ENCODE peak calls at places on chromosome 5, in ten cellular contexts. V is stimulated activated CD8-positive, alpha-beta memory T cell treated with anti-CD3 and anti-CD28 coated beads, Interleukin-12 subunit alpha, Interleukin-12 subunit beta, amount 100 ng/mL, for 4 hours; R is GM06990; G is RCC 7860; K is nucleus accumbens; P is MV-4-11; L is endothelial cell of umbilical vein; X is activated naive CD4-positive, alpha-beta T cell treated with Interleukin-2 at 50 U/mL for 16 hours; B is GM03348; O is activated T-cell treated with anti-CD3 and anti-CD28 coated beads, Interleukin-2, amount 50 U/mL, for 48 hours. S is an unnamed sample.

GRCh38 chr5:20370061-20370460 is 382.1 kb upstream of the CDH18 start:
- DNase-seq in X (no peak), B (no peak), L (no peak), G (no peak), V (no peak), K (no peak), R (no peak), O (no peak), P (no peak), S (no peak)

GRCh38 chr5:170307575-170308465 is 10.2 kb upstream of the LCP2 start:
- DNase-seq in G (peak), V (no peak), X (no peak), K (no peak), O (no peak), P (peak), L (peak), B (no peak), R (no peak), S (no peak)

GRCh38 chr5:21663082-21663481 is 1190.1 kb downstream of the CDH12 start:
- DNase-seq in O (no peak), R (no peak), K (no peak), G (no peak), V (no peak), L (no peak), P (no peak), X (no peak), B (no peak), S (no peak)

GRCh38 chr5:62143268-62144229 is 162.5 kb upstream of the KIF2A start:
- DNase-seq in B (peak), L (peak), R (no peak), K (no peak), V (no peak), P (peak), O (no peak), X (no peak), G (no peak), S (no peak)

GRCh38 chr5:317086-317811 is 4.3 kb upstream of the AHRR start:
- DNase-seq in G (no peak), K (no peak), B (peak), X (peak), P (peak), O (peak), R (peak), L (peak), V (peak), S (peak)

GRCh38 chr5:36482812-36483211 is 123.6 kb upstream of the SLC1A3 start:
- DNase-seq in K (no peak), L (no peak), P (no peak), X (no peak), G (no peak), V (no peak), O (no peak), R (no peak), B (no peak), S (no peak)

GRCh38 chr5:155008669-155009068 is 4.9 kb upstream of the KIF4B start:
- DNase-seq in L (peak), G (no peak), R (no peak), B (no peak), K (no peak), P (no peak), X (no peak), O (no peak), V (no peak), S (no peak)

GRCh38 chr5:152688561-152689274 is 283.6 kb upstream of the NMUR2 start:
- DNase-seq in V (no peak), L (no peak), R (no peak), G (peak), B (peak), O (no peak), X (no peak), K (peak), P (no peak), S (no peak)

GRCh38 chr5:178793156-178793555 is 62.7 kb upstream of the ZNF354A start:
- DNase-seq in K (no peak), P (no peak), O (peak), B (no peak), L (no peak), R (no peak), G (no peak), V (no peak), X (no peak), S (no peak)

GRCh38 chr5:134490255-134490924 is 35.1 kb upstream of the JADE2 start:
- DNase-seq in P (no peak), G (no peak), L (no peak), K (no peak), O (no peak), B (no peak), X (no peak), R (no peak), V (no peak), S (no peak)

GRCh38 chr5:77064040-77064439 is 23.0 kb downstream of the ZBED3 start:
- DNase-seq in L (no peak), P (no peak), G (no peak), V (no peak), R (no peak), X (no peak), B (no peak), O (no peak), K (no peak), S (no peak)

GRCh38 chr5:176803943-176804498 is 6.3 kb upstream of the UNC5A start:
- DNase-seq in V (no peak), L (peak), R (no peak), B (no peak), G (no peak), X (no peak), P (no peak), K (no peak), O (no peak), S (no peak)

GRCh38 chr5:134902071-134902801 is 2.7 kb upstream of the PCBD2 start:
- DNase-seq in X (no peak), P (peak), L (peak), K (no peak), G (no peak), B (no peak), O (no peak), V (no peak), R (peak), S (no peak)

GRCh38 chr5:149550267-149550582 is 1.0 kb downstream of the CSNK1A1 start:
- DNase-seq in V (no peak), X (no peak), G (peak), L (peak), P (peak), R (no peak), K (no peak), O (no peak), B (peak), S (no peak)

GRCh38 chr5:167294861-167295685 is 996.4 kb upstream of the WWC1 start:
- DNase-seq in K (no peak), V (no peak), R (no peak), B (peak), G (peak), L (peak), X (no peak), P (peak), O (no peak), S (no peak)

GRCh38 chr5:119439140-119439625 is 13.1 kb upstream of the HSD17B4 start:
- DNase-seq in K (no peak), B (no peak), P (no peak), L (no peak), X (no peak), R (no peak), O (no peak), G (no peak), V (no peak), S (no peak)

GRCh38 chr5:74556631-74557595 is 83.6 kb downstream of the ENC1 start:
- DNase-seq in X (no peak), V (no peak), O (no peak), G (no peak), R (no peak), K (no peak), P (no peak), B (peak), L (no peak), S (no peak)

GRCh38 chr5:90020575-90021535 is 388.7 kb downstream of the CETN3 start:
- DNase-seq in B (peak), X (no peak), V (no peak), O (no peak), L (peak), K (no peak), R (peak), P (peak), G (peak), S (no peak)

GRCh38 chr5:137365126-137365865 is 133.8 kb downstream of the SPOCK1 start:
- DNase-seq in L (peak), G (no peak), O (no peak), R (no peak), K (no peak), P (no peak), V (no peak), X (no peak), B (peak), S (no peak)

GRCh38 chr5:154101184-154101583 is 62.4 kb downstream of the MFAP3 start:
- DNase-seq in P (no peak), O (no peak), G (no peak), L (no peak), B (no peak), V (no peak), X (no peak), K (no peak), R (no peak), S (no peak)

GRCh38 chr5:135448796-135449507 is 1.8 kb upstream of the DCANP1 start:
- DNase-seq in P (peak), V (no peak), R (no peak), B (peak), G (no peak), O (no peak), L (no peak), K (no peak), X (no peak), S (no peak)

GRCh38 chr5:81922790-81923398 is 48.9 kb upstream of the ATG10 start:
- DNase-seq in X (no peak), R (peak), B (no peak), O (no peak), V (no peak), L (no peak), G (no peak), K (no peak), P (no peak), S (no peak)

GRCh38 chr5:20231040-20231439 is 243.0 kb upstream of the CDH18 start:
- DNase-seq in K (no peak), P (no peak), L (no peak), V (no peak), B (no peak), R (no peak), X (no peak), O (no peak), G (no peak), S (no peak)

GRCh38 chr5:40619406-40619805 is 60.3 kb upstream of the PTGER4 start:
- DNase-seq in O (no peak), R (no peak), L (no peak), G (peak), P (no peak), X (no peak), B (no peak), V (no peak), K (no peak), S (no peak)

GRCh38 chr5:1723476-1723875 is 76.2 kb downstream of the MRPL36 start:
- DNase-seq in R (no peak), X (no peak), O (no peak), K (no peak), B (no peak), G (no peak), P (no peak), V (no peak), L (no peak), S (no peak)

GRCh38 chr5:143041-143440 is 48.3 kb upstream of the LRRC14B start:
- DNase-seq in X (no peak), O (no peak), L (no peak), K (no peak), G (no peak), V (no peak), R (no peak), B (peak), P (no peak), S (no peak)

GRCh38 chr5:14250094-14250777 is 107.1 kb downstream of the TRIO start:
- DNase-seq in O (no peak), B (peak), X (no peak), R (peak), P (no peak), L (no peak), V (no peak), K (peak), G (peak), S (no peak)

GRCh38 chr5:137572042-137572695 is 73.0 kb upstream of the SPOCK1 start:
- DNase-seq in B (peak), X (no peak), R (no peak), L (no peak), O (no peak), K (no peak), G (no peak), P (no peak), V (no peak), S (no peak)

GRCh38 chr5:104573979-104574709 is 1011.6 kb upstream of the NUDT12 start:
- DNase-seq in O (no peak), L (no peak), P (no peak), V (no peak), G (no peak), R (no peak), X (no peak), B (no peak), K (no peak), S (no peak)

GRCh38 chr5:133290669-133291235 is 238.9 kb downstream of the HSPA4 start:
- DNase-seq in V (no peak), O (no peak), K (peak), P (no peak), B (no peak), R (no peak), L (no peak), X (no peak), G (no peak), S (no peak)

GRCh38 chr5:150120617-150121447 is 34.5 kb upstream of the CSF1R start:
- DNase-seq in R (no peak), L (no peak), O (no peak), G (no peak), V (no peak), B (no peak), X (no peak), P (no peak), K (no peak), S (no peak)

GRCh38 chr5:138472353-138472752 is 7.1 kb downstream of the EGR1 start:
- DNase-seq in R (no peak), X (no peak), B (no peak), L (no peak), K (no peak), P (no peak), O (no peak), V (no peak), G (no peak), S (no peak)

GRCh38 chr5:131528682-131529081 is 106.3 kb downstream of the RAPGEF6 start:
- DNase-seq in K (no peak), P (peak), G (no peak), V (no peak), X (no peak), B (no peak), O (no peak), L (no peak), R (no peak), S (no peak)

GRCh38 chr5:76175051-76175666 is 92.0 kb downstream of the SV2C start:
- DNase-seq in V (peak), K (peak), L (peak), X (peak), O (peak), B (peak), G (no peak), P (peak), R (no peak), S (peak)

GRCh38 chr5:113776832-113777525 is 263.5 kb downstream of the YTHDC2 start:
- DNase-seq in L (peak), X (no peak), R (no peak), P (no peak), B (no peak), V (no peak), K (no peak), O (no peak), G (no peak), S (no peak)

GRCh38 chr5:4518924-4519660 is 621.0 kb upstream of the ADAMTS16 start:
- DNase-seq in P (no peak), V (no peak), L (no peak), O (no peak), G (no peak), X (no peak), K (no peak), B (no peak), R (no peak), S (no peak)

GRCh38 chr5:141199359-141200235 is at the start of gene PCDHB11:
- DNase-seq in O (no peak), V (no peak), R (no peak), P (peak), B (peak), L (peak), X (no peak), G (no peak), K (no peak), S (no peak)